ENCODE peak calls at places on chromosomes 1 and 21, in seven cellular contexts. B, G, O, W, S, Y and T are unnamed samples.

GRCh38 chr1:6614953-6615785 is 1.6 kb downstream of the PHF13 start:
- DNase-seq in W (no peak), S (no peak), B (no peak), Y (no peak), O (no peak), G (peak; percentile 67), T (no peak)

GRCh38 chr1:178784131-178784536 is 59.1 kb downstream of the RALGPS2 start:
- DNase-seq in W (no peak), Y (no peak), G (no peak), O (no peak), S (no peak), B (no peak), T (no peak)

GRCh38 chr21:42942244-42942643 is 16.8 kb upstream of the ERVH48-1 start:
- DNase-seq in O (no peak), Y (no peak), W (no peak), G (peak; percentile 8), S (no peak), B (no peak), T (no peak)

GRCh38 chr1:53237638-53238037 is 680 bp downstream of the MAGOH start:
- DNase-seq in S (no peak), W (no peak), O (no peak), B (no peak), Y (no peak), G (no peak), T (no peak)

GRCh38 chr1:51669191-51669590 is 52.3 kb downstream of the OSBPL9 start:
- DNase-seq in O (no peak), S (no peak), G (no peak), B (no peak), W (no peak), Y (no peak), T (no peak)

GRCh38 chr1:157272899-157273774 is 134.9 kb upstream of the ETV3 start:
- DNase-seq in B (no peak), W (no peak), G (no peak), O (peak; percentile 48), S (no peak), Y (no peak), T (no peak)

GRCh38 chr1:22313321-22313720 is 138.3 kb upstream of the ZBTB40 start:
- DNase-seq in W (no peak), S (no peak), Y (no peak), O (no peak), B (no peak), G (no peak), T (no peak)

GRCh38 chr1:185654199-185654951 is 79.8 kb upstream of the HMCN1 start:
- DNase-seq in B (no peak), O (no peak), W (no peak), G (no peak), S (no peak), Y (no peak), T (no peak)

GRCh38 chr21:7933923-7934322 is 2587.5 kb upstream of the TPTE start:
- DNase-seq in O (no peak), W (no peak), G (no peak), B (no peak), Y (no peak), S (no peak), T (no peak)

GRCh38 chr1:40768146-40768990 is 15.2 kb upstream of the KCNQ4 start:
- DNase-seq in S (no peak), B (no peak), W (no peak), G (no peak), O (no peak), Y (no peak), T (no peak)

GRCh38 chr1:39632491-39633417 is 6.7 kb downstream of the HEYL start:
- DNase-seq in S (no peak), Y (no peak), O (peak; percentile 77), W (no peak), B (peak; percentile 52), G (peak; percentile 89), T (peak; percentile 67)

GRCh38 chr1:62228883-62229187 is 34.2 kb downstream of the L1TD1 start:
- DNase-seq in G (no peak), W (no peak), B (no peak), O (no peak), S (no peak), Y (no peak), T (no peak)

GRCh38 chr21:30194701-30195299 is 21.1 kb downstream of the CLDN8 start:
- DNase-seq in S (no peak), O (peak; percentile 38), W (no peak), B (no peak), G (no peak), Y (no peak), T (no peak)

GRCh38 chr21:27648560-27648959 is 681.7 kb upstream of the ADAMTS5 start:
- DNase-seq in G (no peak), B (no peak), O (no peak), W (no peak), S (no peak), Y (no peak), T (no peak)

GRCh38 chr1:38038836-38039235 is 7.8 kb downstream of the POU3F1 start:
- DNase-seq in B (no peak), Y (no peak), G (no peak), W (no peak), O (no peak), S (no peak), T (no peak)

GRCh38 chr1:91900538-91900937 is 14.6 kb upstream of the TGFBR3 start:
- DNase-seq in S (peak; percentile 73), O (no peak), G (no peak), W (no peak), B (no peak), Y (no peak), T (no peak)

GRCh38 chr21:30986966-30987365 is 51.3 kb downstream of the KRTAP19-8 start:
- DNase-seq in O (no peak), B (no peak), W (no peak), G (no peak), S (no peak), Y (no peak), T (no peak)

GRCh38 chr1:226736908-226737818 is 1.9 kb downstream of the ITPKB start:
- DNase-seq in G (peak; percentile 54), Y (no peak), B (peak; percentile 65), W (no peak), O (no peak), S (no peak), T (peak; percentile 47)

GRCh38 chr21:26587621-26588260 is 14.7 kb upstream of the CYYR1 start:
- DNase-seq in G (no peak), Y (no peak), S (peak; percentile 31), W (no peak), O (no peak), B (no peak), T (no peak)

GRCh38 chr1:50080904-50081586 is 27.7 kb upstream of the ELAVL4 start:
- DNase-seq in O (no peak), W (no peak), G (no peak), Y (no peak), S (no peak), B (no peak), T (no peak)

DNA sequence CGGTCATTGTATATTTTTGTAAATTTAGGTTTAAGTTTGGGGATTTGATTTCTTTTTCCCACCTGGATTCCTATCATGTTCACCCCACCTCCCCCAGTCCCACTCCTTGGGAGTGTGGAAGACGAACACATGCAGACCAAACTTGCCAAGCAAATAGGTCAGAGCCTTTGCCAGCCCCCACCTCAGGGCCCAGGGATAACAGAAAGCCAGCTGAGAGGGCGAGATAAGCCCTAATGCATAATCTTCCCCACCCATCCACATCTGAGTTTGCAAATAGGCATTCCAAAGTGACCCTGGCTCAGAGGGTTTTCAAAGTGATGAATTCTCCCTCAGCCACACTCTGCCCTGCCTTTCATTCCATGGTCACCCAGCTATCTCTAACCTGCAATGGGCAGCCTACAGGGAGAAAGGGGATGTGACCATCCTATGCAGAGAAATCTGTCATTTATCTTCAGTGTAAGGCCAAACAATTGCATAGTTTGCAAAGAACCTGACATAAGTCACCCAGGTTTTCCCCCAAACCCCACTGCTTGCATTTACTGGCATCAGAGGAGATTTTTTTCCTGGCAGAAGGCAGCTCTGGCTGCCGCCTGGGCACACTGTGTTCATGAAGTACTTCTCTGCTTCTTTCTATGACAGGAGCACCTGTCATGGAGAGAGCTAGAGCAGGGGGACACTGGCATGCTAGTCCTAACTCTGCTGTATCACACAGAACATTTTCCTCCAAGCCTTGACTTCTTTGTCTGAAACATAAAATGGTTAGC is 69.0 kb upstream of the NFIA start:
- DNase-seq in W (no peak), B (no peak), Y (no peak), S (no peak), O (peak; percentile 82), G (no peak), T (no peak)
- TF ChIP-seq POLR2A in W (no peak), B (no peak), Y (no peak), S (no peak), O (no peak), G (no peak), T (no peak)

DNA sequence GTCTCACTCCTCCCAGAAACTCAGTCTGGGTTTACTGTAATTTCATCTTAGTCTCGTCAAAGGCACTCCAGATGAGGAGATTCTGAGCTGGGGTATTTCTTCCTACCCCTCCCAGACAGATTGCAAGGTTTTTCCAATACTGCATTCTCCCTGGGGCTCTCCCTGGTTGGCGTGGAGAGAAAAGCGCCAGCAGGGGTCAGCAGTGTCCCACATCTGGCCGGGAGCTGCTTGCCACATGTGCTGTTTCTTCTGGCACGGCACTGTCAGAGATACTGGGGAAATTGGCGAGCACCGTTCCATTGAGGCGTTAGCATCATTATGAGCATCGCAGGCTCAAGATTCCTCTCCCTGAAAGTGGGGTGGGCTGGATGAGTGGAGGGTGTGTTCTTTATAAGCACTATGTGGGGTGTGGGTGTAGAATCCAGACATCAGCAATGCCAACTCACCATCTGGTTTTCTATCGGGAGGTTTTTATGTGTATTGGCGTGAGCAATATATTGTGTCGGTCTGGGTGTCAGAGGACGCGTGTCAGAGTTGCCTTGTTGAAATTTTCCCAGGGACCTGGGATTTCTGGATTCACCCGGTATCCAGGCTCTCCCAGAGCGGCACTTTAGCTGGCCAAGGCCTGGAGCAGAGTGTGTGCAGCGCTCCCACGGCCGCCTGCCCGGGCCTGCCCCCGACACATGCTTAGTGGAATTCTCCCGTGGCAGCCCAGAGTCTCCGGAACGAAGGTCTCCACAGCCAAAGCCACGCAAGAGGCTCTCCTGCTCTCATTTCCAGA is 8.0 kb upstream of the NAV1 start:
- DNase-seq in G (peak; percentile 88), B (peak; percentile 81), Y (peak; percentile 73), S (peak; percentile 89), O (peak; percentile 76), W (no peak), T (peak; percentile 67)
- H3K27ac ChIP-seq in G (no peak overlapping the region), B (no peak overlapping the region), Y (peak overlapping the region; percentile 84), S (peak overlapping the region; percentile 52), O (no peak overlapping the region), W (peak overlapping the region; percentile 64), T (peak overlapping the region; percentile 54)

GRCh38 chr1:150162862-150163706 is 13.4 kb downstream of the PLEKHO1 start:
- DNase-seq in Y (peak; percentile 96), S (no peak), W (peak; percentile 30), B (peak; percentile 65), O (peak; percentile 83), G (peak; percentile 89), T (peak; percentile 81)
- TF ChIP-seq POLR2A in Y (peak; percentile 75), S (no peak), W (no peak), B (no peak), O (peak; percentile 83), G (peak; percentile 70), T (no peak)

DNA sequence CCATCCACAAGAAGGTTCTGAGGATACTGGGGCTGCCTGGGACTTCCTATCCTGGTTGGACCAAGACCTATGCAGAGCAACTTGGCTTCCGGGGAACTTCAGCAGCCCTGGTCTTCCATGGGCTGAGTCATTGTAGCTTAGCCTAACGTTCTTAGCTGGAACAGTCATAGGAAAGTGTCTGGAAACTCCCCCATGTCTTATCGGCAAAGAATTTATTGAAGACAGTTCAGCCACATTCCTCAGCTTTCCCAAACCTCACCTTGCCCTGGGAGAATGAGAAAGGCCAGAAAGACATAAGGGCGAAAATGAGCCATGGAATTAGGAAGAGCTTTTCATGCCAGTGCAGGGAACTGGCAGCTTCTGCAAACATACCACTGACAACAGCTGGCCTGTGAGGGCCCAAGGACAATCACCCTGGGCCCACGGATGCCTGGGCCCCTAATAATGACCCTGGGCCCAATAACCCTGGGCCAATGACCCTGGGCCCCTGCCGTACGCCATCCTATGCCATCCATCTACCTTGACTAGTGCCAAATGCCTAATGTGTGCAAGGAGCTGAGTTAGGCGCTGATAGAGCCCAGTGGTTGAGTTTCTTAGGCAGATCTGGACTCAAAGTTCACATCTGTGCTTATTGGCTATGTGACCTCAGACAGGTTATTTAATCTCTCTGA is 114.4 kb upstream of the GADD45A start:
- DNase-seq in Y (no peak), W (no peak), B (no peak), S (peak; percentile 56), O (peak; percentile 61), G (no peak), T (no peak)
- H3K27ac ChIP-seq in Y (peak overlapping the region; percentile 39), W (no peak overlapping the region), B (no peak overlapping the region), S (peak overlapping the region; percentile 85), O (no peak overlapping the region), G (no peak overlapping the region), T (peak overlapping the region; percentile 26)